ENCODE peak calls at places on chromosomes 13 and 19, in seven cellular contexts. Z, A, C, H, D, Y and J are unnamed samples.

GRCh38 chr19:18385675-18386542 is at the start of gene GDF15:
- DNase-seq in Y (peak), D (no peak), H (peak), Z (peak), A (peak), C (no peak), J (peak)

GRCh38 chr19:41111750-41112295 is 2.4 kb upstream of the CYP2F1 start:
- DNase-seq in D (no peak), A (no peak), C (no peak), Z (no peak), H (no peak), Y (no peak), J (no peak)

GRCh38 chr19:1675633-1676350 is 23.4 kb upstream of the TCF3 start:
- DNase-seq in Y (no peak), C (no peak), A (no peak), Z (no peak), D (no peak), H (peak), J (no peak)

GRCh38 chr13:75889427-75889826 is 253.3 kb downstream of the LMO7 start:
- DNase-seq in Z (no peak), Y (no peak), D (no peak), C (no peak), A (no peak), H (no peak), J (no peak)

GRCh38 chr13:36369268-36370107 is 23.3 kb upstream of the SPART start:
- DNase-seq in D (no peak), Z (peak), A (peak), C (no peak), Y (peak), H (no peak), J (peak)

GRCh38 chr13:51638497-51638871 is 54.2 kb downstream of the WDFY2 start:
- DNase-seq in H (no peak), D (no peak), Z (no peak), Y (no peak), C (no peak), A (peak), J (no peak)

GRCh38 chr13:76854894-76855293 is 31.3 kb downstream of the KCTD12 start:
- DNase-seq in Y (peak), C (no peak), A (peak), Z (peak), D (no peak), H (no peak), J (no peak)

GRCh38 chr19:16608290-16608704 is 19.7 kb downstream of the MED26 start:
- DNase-seq in Z (peak), D (no peak), Y (peak), A (peak), C (no peak), H (no peak), J (peak)

GRCh38 chr19:6483235-6483634 is 1.6 kb upstream of the DENND1C start:
- DNase-seq in C (no peak), D (no peak), H (no peak), A (no peak), Y (no peak), Z (no peak), J (no peak)

GRCh38 chr13:39877134-39877533 is 221.7 kb downstream of the COG6 start:
- DNase-seq in C (no peak), Y (no peak), Z (no peak), D (no peak), H (no peak), A (no peak), J (no peak)

GRCh38 chr19:6751189-6751588 is 11.7 kb downstream of the TRIP10 start:
- DNase-seq in C (no peak), A (no peak), Y (no peak), Z (no peak), D (no peak), H (no peak), J (no peak)

GRCh38 chr19:23116802-23117571 is at the start of gene ZNF730:
- DNase-seq in C (peak), Z (peak), H (peak), Y (peak), D (peak), A (peak), J (peak)

GRCh38 chr13:47112205-47112896 is 215.5 kb upstream of the HTR2A start:
- DNase-seq in Y (peak), C (no peak), A (peak), H (no peak), D (no peak), Z (no peak), J (no peak)

GRCh38 chr19:16330368-16330801 is 5.8 kb downstream of the KLF2 start:
- DNase-seq in Y (peak), H (no peak), D (peak), Z (peak), C (peak), A (peak), J (peak)